ENCODE peak calls at places on chromosome 2, in five cellular contexts. V is stimulated activated CD8-positive, alpha-beta memory T cell treated with anti-CD3 and anti-CD28 coated beads, Interleukin-2, amount 100 ng/mL, for 1 hour; I is NCI-H1105 treated with DMSO at 0.1 percent for 48 hours; B is CD8-positive, alpha-beta T cell; S is H9. G is an unnamed sample.

GRCh38 chr2:74174909-74175308 is 3.8 kb downstream of the MOB1A start:
- DNase-seq in V (no peak), I (no peak), B (no peak), S (no peak), G (no peak)

GRCh38 chr2:28276807-28277206 is 115.9 kb upstream of the FOSL2 start:
- DNase-seq in V (no peak), I (no peak), B (no peak), S (no peak), G (no peak)

GRCh38 chr2:4420032-4420431 is 716.7 kb downstream of the DCDC2C start:
- DNase-seq in V (no peak), I (no peak), B (no peak), S (no peak), G (no peak)

GRCh38 chr2:231716641-231717280 is 8.4 kb downstream of the PTMA start:
- DNase-seq in V (no peak), I (no peak), B (no peak), S (no peak), G (no peak)

GRCh38 chr2:241804326-241805276 is 4.4 kb upstream of the NEU4 start:
- DNase-seq in V (no peak), I (peak), B (no peak), S (peak), G (peak)

GRCh38 chr2:39719317-39719716 is 53.6 kb downstream of the TMEM178A start:
- DNase-seq in V (no peak), I (no peak), B (no peak), S (no peak), G (no peak)

GRCh38 chr2:8796878-8797550 is 40.4 kb downstream of the KIDINS220 start:
- DNase-seq in V (no peak), I (no peak), B (no peak), S (no peak), G (peak)

GRCh38 chr2:10832228-10832936 is 19.8 kb upstream of the PDIA6 start:
- DNase-seq in V (peak), I (peak), B (peak), S (peak), G (peak)

GRCh38 chr2:219532378-219532649 is 11.3 kb downstream of the CHPF start:
- DNase-seq in V (no peak), I (no peak), B (no peak), S (no peak), G (no peak)